ENCODE peak calls at places on chromosomes 16 and 17, in six cellular contexts. S, C, Y, N, Z and F are unnamed samples.

GRCh38 chr16:67254809-67255552 is 6.2 kb downstream of the SLC9A5 start:
- DNase-seq in S (no peak), C (no peak), Y (no peak), N (no peak), Z (no peak), F (no peak)

GRCh38 chr16:268141-269053 is 7.3 kb downstream of the RGS11 start:
- DNase-seq in S (no peak), C (no peak), Y (peak; percentile 71), N (no peak), Z (no peak), F (no peak)

GRCh38 chr17:72151565-72152391 is 31.0 kb downstream of the SOX9 start:
- DNase-seq in S (no peak), C (no peak), Y (peak; percentile 70), N (no peak), Z (no peak), F (peak; percentile 97)

GRCh38 chr16:78134944-78135619 is 35.6 kb downstream of the WWOX start:
- DNase-seq in S (no peak), C (no peak), Y (no peak), N (no peak), Z (peak; percentile 21), F (no peak)

GRCh38 chr17:29158096-29158495 is 22.1 kb downstream of the MYO18A start:
- DNase-seq in S (no peak), C (no peak), Y (no peak), N (no peak), Z (no peak), F (no peak)

GRCh38 chr17:81471804-81472456 is 40.7 kb downstream of the ACTG1 start:
- DNase-seq in S (no peak), C (peak; percentile 78), Y (peak; percentile 63), N (peak; percentile 49), Z (no peak), F (no peak)

GRCh38 chr17:50270430-50271172 is 3.7 kb upstream of the TMEM92 start:
- DNase-seq in S (no peak), C (peak; percentile 69), Y (peak; percentile 41), N (no peak), Z (no peak), F (no peak)

GRCh38 chr17:9817086-9817485 is 4.8 kb downstream of the GSG1L2 start:
- DNase-seq in S (no peak), C (no peak), Y (no peak), N (no peak), Z (no peak), F (peak; percentile 71)

GRCh38 chr16:70162041-70162451 is 11.5 kb upstream of the CLEC18C start:
- DNase-seq in S (no peak), C (no peak), Y (no peak), N (no peak), Z (no peak), F (peak; percentile 90)

GRCh38 chr17:80558046-80558445 is 13.4 kb downstream of the RPTOR start:
- DNase-seq in S (no peak), C (no peak), Y (no peak), N (no peak), Z (no peak), F (no peak)

GRCh38 chr17:16974569-16975265 is 2.8 kb upstream of the TNFRSF13B start:
- DNase-seq in S (no peak), C (no peak), Y (no peak), N (no peak), Z (no peak), F (peak; percentile 44)

GRCh38 chr17:49002331-49002730 is 5.1 kb downstream of the IGF2BP1 start:
- DNase-seq in S (no peak), C (no peak), Y (no peak), N (no peak), Z (no peak), F (no peak)

GRCh38 chr16:74575175-74575804 is 31.6 kb downstream of the GLG1 start:
- DNase-seq in S (no peak), C (no peak), Y (no peak), N (no peak), Z (no peak), F (no peak)

GRCh38 chr16:29821663-29822115 is 1.4 kb downstream of the MVP start:
- DNase-seq in S (no peak), C (no peak), Y (no peak), N (no peak), Z (no peak), F (peak; percentile 50)

GRCh38 chr16:75485230-75486013 is 9.8 kb downstream of the CHST6 start:
- DNase-seq in S (no peak), C (no peak), Y (no peak), N (no peak), Z (no peak), F (no peak)